ENCODE peak calls at places on chromosomes 5 and 9, in ten cellular contexts. One of them, this sample, is unnamed.

GRCh38 chr9:98034593-98035546 is 21.7 kb upstream of the NANS start:
- DNase-seq in stimulated activated naive CD8-positive, alpha-beta T cell treated with anti-CD3 and anti-CD28 coated beads, Interleukin-15, Interleukin-2, amounts not matched to agents 100 U/mL and 50 U/mL, for 24 hours: peak; percentile 94
- DNase-seq in NCI-H2081: peak; percentile 67
- DNase-seq in activated T-cell treated with anti-CD3 and anti-CD28 coated beads, Interleukin-2, amount 50 U/mL, for 72 hours: peak; percentile 91
- DNase-seq in activated effector memory CD4-positive, alpha-beta T cell treated with anti-CD3 and anti-CD28 coated beads, Interleukin-2, amount 50 U/mL, for 16 hours: peak; percentile 95
- DNase-seq in A549: peak; percentile 84
- DNase-seq in ELR: peak; percentile 83
- DNase-seq in aorta: peak; percentile 92
- DNase-seq in naive thymus-derived CD8-positive, alpha-beta T cell: peak; percentile 76
- DNase-seq in gastrocnemius medialis: peak; percentile 69
- DNase-seq in this sample: no peak

GRCh38 chr5:96431376-96432244 is 1.4 kb downstream of the PCSK1 start:
- DNase-seq in aorta: peak; percentile 82
- DNase-seq in NCI-H2081: peak; percentile 65
- DNase-seq in activated effector memory CD4-positive, alpha-beta T cell treated with anti-CD3 and anti-CD28 coated beads, Interleukin-2, amount 50 U/mL, for 16 hours: no peak
- DNase-seq in activated T-cell treated with anti-CD3 and anti-CD28 coated beads, Interleukin-2, amount 50 U/mL, for 72 hours: peak; percentile 7
- DNase-seq in A549: no peak
- DNase-seq in naive thymus-derived CD8-positive, alpha-beta T cell: no peak
- DNase-seq in gastrocnemius medialis: no peak
- DNase-seq in ELR: peak; percentile 57
- DNase-seq in stimulated activated naive CD8-positive, alpha-beta T cell treated with anti-CD3 and anti-CD28 coated beads, Interleukin-15, Interleukin-2, amounts not matched to agents 100 U/mL and 50 U/mL, for 24 hours: peak; percentile 44
- DNase-seq in this sample: no peak

GRCh38 chr5:92916036-92916435 is 665.0 kb downstream of the NR2F1-AS1 start:
- DNase-seq in activated T-cell treated with anti-CD3 and anti-CD28 coated beads, Interleukin-2, amount 50 U/mL, for 72 hours: no peak
- DNase-seq in aorta: no peak
- DNase-seq in ELR: peak; percentile 51
- DNase-seq in NCI-H2081: no peak
- DNase-seq in stimulated activated naive CD8-positive, alpha-beta T cell treated with anti-CD3 and anti-CD28 coated beads, Interleukin-15, Interleukin-2, amounts not matched to agents 100 U/mL and 50 U/mL, for 24 hours: no peak
- DNase-seq in gastrocnemius medialis: no peak
- DNase-seq in activated effector memory CD4-positive, alpha-beta T cell treated with anti-CD3 and anti-CD28 coated beads, Interleukin-2, amount 50 U/mL, for 16 hours: no peak
- DNase-seq in A549: no peak
- DNase-seq in naive thymus-derived CD8-positive, alpha-beta T cell: no peak
- DNase-seq in this sample: no peak

GRCh38 chr5:56987171-56987570 is 35.2 kb upstream of the MIER3 start:
- DNase-seq in activated T-cell treated with anti-CD3 and anti-CD28 coated beads, Interleukin-2, amount 50 U/mL, for 72 hours: no peak
- DNase-seq in stimulated activated naive CD8-positive, alpha-beta T cell treated with anti-CD3 and anti-CD28 coated beads, Interleukin-15, Interleukin-2, amounts not matched to agents 100 U/mL and 50 U/mL, for 24 hours: no peak
- DNase-seq in naive thymus-derived CD8-positive, alpha-beta T cell: no peak
- DNase-seq in gastrocnemius medialis: no peak
- DNase-seq in ELR: no peak
- DNase-seq in aorta: no peak
- DNase-seq in A549: no peak
- DNase-seq in activated effector memory CD4-positive, alpha-beta T cell treated with anti-CD3 and anti-CD28 coated beads, Interleukin-2, amount 50 U/mL, for 16 hours: no peak
- DNase-seq in NCI-H2081: no peak
- DNase-seq in this sample: no peak

GRCh38 chr5:56668996-56669395 is 146.4 kb upstream of the MAP3K1 start:
- DNase-seq in A549: no peak
- DNase-seq in stimulated activated naive CD8-positive, alpha-beta T cell treated with anti-CD3 and anti-CD28 coated beads, Interleukin-15, Interleukin-2, amounts not matched to agents 100 U/mL and 50 U/mL, for 24 hours: no peak
- DNase-seq in aorta: no peak
- DNase-seq in gastrocnemius medialis: no peak
- DNase-seq in activated effector memory CD4-positive, alpha-beta T cell treated with anti-CD3 and anti-CD28 coated beads, Interleukin-2, amount 50 U/mL, for 16 hours: no peak
- DNase-seq in ELR: no peak
- DNase-seq in naive thymus-derived CD8-positive, alpha-beta T cell: no peak
- DNase-seq in activated T-cell treated with anti-CD3 and anti-CD28 coated beads, Interleukin-2, amount 50 U/mL, for 72 hours: no peak
- DNase-seq in NCI-H2081: no peak
- DNase-seq in this sample: no peak

GRCh38 chr5:82159014-82159413 is 119.1 kb downstream of the RPS23 start:
- DNase-seq in activated T-cell treated with anti-CD3 and anti-CD28 coated beads, Interleukin-2, amount 50 U/mL, for 72 hours: no peak
- DNase-seq in aorta: no peak
- DNase-seq in naive thymus-derived CD8-positive, alpha-beta T cell: no peak
- DNase-seq in stimulated activated naive CD8-positive, alpha-beta T cell treated with anti-CD3 and anti-CD28 coated beads, Interleukin-15, Interleukin-2, amounts not matched to agents 100 U/mL and 50 U/mL, for 24 hours: no peak
- DNase-seq in gastrocnemius medialis: no peak
- DNase-seq in activated effector memory CD4-positive, alpha-beta T cell treated with anti-CD3 and anti-CD28 coated beads, Interleukin-2, amount 50 U/mL, for 16 hours: no peak
- DNase-seq in ELR: peak; percentile 90
- DNase-seq in A549: peak; percentile 18
- DNase-seq in NCI-H2081: no peak
- DNase-seq in this sample: no peak

GRCh38 chr9:115237383-115238087 is 119.6 kb upstream of the TNC start:
- DNase-seq in stimulated activated naive CD8-positive, alpha-beta T cell treated with anti-CD3 and anti-CD28 coated beads, Interleukin-15, Interleukin-2, amounts not matched to agents 100 U/mL and 50 U/mL, for 24 hours: no peak
- DNase-seq in gastrocnemius medialis: no peak
- DNase-seq in ELR: no peak
- DNase-seq in aorta: peak; percentile 81
- DNase-seq in activated T-cell treated with anti-CD3 and anti-CD28 coated beads, Interleukin-2, amount 50 U/mL, for 72 hours: no peak
- DNase-seq in naive thymus-derived CD8-positive, alpha-beta T cell: no peak
- DNase-seq in NCI-H2081: no peak
- DNase-seq in A549: no peak
- DNase-seq in activated effector memory CD4-positive, alpha-beta T cell treated with anti-CD3 and anti-CD28 coated beads, Interleukin-2, amount 50 U/mL, for 16 hours: no peak
- DNase-seq in this sample: no peak

GRCh38 chr9:127903557-127904475 is 4.4 kb upstream of the ST6GALNAC6 start:
- DNase-seq in aorta: peak; percentile 92
- DNase-seq in activated effector memory CD4-positive, alpha-beta T cell treated with anti-CD3 and anti-CD28 coated beads, Interleukin-2, amount 50 U/mL, for 16 hours: peak; percentile 88
- DNase-seq in NCI-H2081: no peak
- DNase-seq in gastrocnemius medialis: no peak
- DNase-seq in ELR: no peak
- DNase-seq in stimulated activated naive CD8-positive, alpha-beta T cell treated with anti-CD3 and anti-CD28 coated beads, Interleukin-15, Interleukin-2, amounts not matched to agents 100 U/mL and 50 U/mL, for 24 hours: peak; percentile 96
- DNase-seq in naive thymus-derived CD8-positive, alpha-beta T cell: peak; percentile 39
- DNase-seq in A549: no peak
- DNase-seq in activated T-cell treated with anti-CD3 and anti-CD28 coated beads, Interleukin-2, amount 50 U/mL, for 72 hours: peak; percentile 88
- DNase-seq in this sample: no peak

GRCh38 chr5:134738963-134739661 is 764 bp downstream of the CAMLG start:
- DNase-seq in activated T-cell treated with anti-CD3 and anti-CD28 coated beads, Interleukin-2, amount 50 U/mL, for 72 hours: peak; percentile 17
- DNase-seq in ELR: peak; percentile 71
- DNase-seq in A549: peak; percentile 64
- DNase-seq in naive thymus-derived CD8-positive, alpha-beta T cell: no peak
- DNase-seq in aorta: no peak
- DNase-seq in activated effector memory CD4-positive, alpha-beta T cell treated with anti-CD3 and anti-CD28 coated beads, Interleukin-2, amount 50 U/mL, for 16 hours: peak; percentile 66
- DNase-seq in stimulated activated naive CD8-positive, alpha-beta T cell treated with anti-CD3 and anti-CD28 coated beads, Interleukin-15, Interleukin-2, amounts not matched to agents 100 U/mL and 50 U/mL, for 24 hours: peak; percentile 21
- DNase-seq in NCI-H2081: peak; percentile 38
- DNase-seq in gastrocnemius medialis: no peak
- DNase-seq in this sample: no peak

GRCh38 chr5:1479066-1479465 is 33.8 kb upstream of the SLC6A3 start:
- DNase-seq in activated T-cell treated with anti-CD3 and anti-CD28 coated beads, Interleukin-2, amount 50 U/mL, for 72 hours: no peak
- DNase-seq in ELR: no peak
- DNase-seq in A549: no peak
- DNase-seq in activated effector memory CD4-positive, alpha-beta T cell treated with anti-CD3 and anti-CD28 coated beads, Interleukin-2, amount 50 U/mL, for 16 hours: no peak
- DNase-seq in naive thymus-derived CD8-positive, alpha-beta T cell: no peak
- DNase-seq in stimulated activated naive CD8-positive, alpha-beta T cell treated with anti-CD3 and anti-CD28 coated beads, Interleukin-15, Interleukin-2, amounts not matched to agents 100 U/mL and 50 U/mL, for 24 hours: no peak
- DNase-seq in gastrocnemius medialis: no peak
- DNase-seq in NCI-H2081: no peak
- DNase-seq in aorta: peak; percentile 38
- DNase-seq in this sample: no peak

GRCh38 chr9:9961487-9961886 is 651.3 kb downstream of the PTPRD start:
- DNase-seq in gastrocnemius medialis: no peak
- DNase-seq in ELR: no peak
- DNase-seq in A549: no peak
- DNase-seq in NCI-H2081: no peak
- DNase-seq in activated T-cell treated with anti-CD3 and anti-CD28 coated beads, Interleukin-2, amount 50 U/mL, for 72 hours: no peak
- DNase-seq in activated effector memory CD4-positive, alpha-beta T cell treated with anti-CD3 and anti-CD28 coated beads, Interleukin-2, amount 50 U/mL, for 16 hours: no peak
- DNase-seq in aorta: no peak
- DNase-seq in stimulated activated naive CD8-positive, alpha-beta T cell treated with anti-CD3 and anti-CD28 coated beads, Interleukin-15, Interleukin-2, amounts not matched to agents 100 U/mL and 50 U/mL, for 24 hours: no peak
- DNase-seq in naive thymus-derived CD8-positive, alpha-beta T cell: no peak
- DNase-seq in this sample: no peak

GRCh38 chr5:154316223-154316967 is 125.9 kb downstream of the GALNT10 start:
- DNase-seq in activated effector memory CD4-positive, alpha-beta T cell treated with anti-CD3 and anti-CD28 coated beads, Interleukin-2, amount 50 U/mL, for 16 hours: no peak
- DNase-seq in activated T-cell treated with anti-CD3 and anti-CD28 coated beads, Interleukin-2, amount 50 U/mL, for 72 hours: no peak
- DNase-seq in naive thymus-derived CD8-positive, alpha-beta T cell: no peak
- DNase-seq in ELR: peak; percentile 5
- DNase-seq in aorta: no peak
- DNase-seq in stimulated activated naive CD8-positive, alpha-beta T cell treated with anti-CD3 and anti-CD28 coated beads, Interleukin-15, Interleukin-2, amounts not matched to agents 100 U/mL and 50 U/mL, for 24 hours: no peak
- DNase-seq in NCI-H2081: no peak
- DNase-seq in gastrocnemius medialis: no peak
- DNase-seq in A549: no peak
- DNase-seq in this sample: no peak

GRCh38 chr9:63816742-63817621 is 1468.0 kb downstream of the FOXD4L5 start:
- DNase-seq in ELR: peak; percentile 88
- DNase-seq in stimulated activated naive CD8-positive, alpha-beta T cell treated with anti-CD3 and anti-CD28 coated beads, Interleukin-15, Interleukin-2, amounts not matched to agents 100 U/mL and 50 U/mL, for 24 hours: peak; percentile 81
- DNase-seq in naive thymus-derived CD8-positive, alpha-beta T cell: peak; percentile 43
- DNase-seq in gastrocnemius medialis: peak; percentile 28
- DNase-seq in activated T-cell treated with anti-CD3 and anti-CD28 coated beads, Interleukin-2, amount 50 U/mL, for 72 hours: peak; percentile 70
- DNase-seq in activated effector memory CD4-positive, alpha-beta T cell treated with anti-CD3 and anti-CD28 coated beads, Interleukin-2, amount 50 U/mL, for 16 hours: peak; percentile 89
- DNase-seq in A549: no peak
- DNase-seq in NCI-H2081: no peak
- DNase-seq in aorta: peak; percentile 93
- DNase-seq in this sample: no peak

GRCh38 chr9:110126986-110127864 is 80.7 kb downstream of the C9orf152 start:
- DNase-seq in gastrocnemius medialis: peak; percentile 5
- DNase-seq in activated T-cell treated with anti-CD3 and anti-CD28 coated beads, Interleukin-2, amount 50 U/mL, for 72 hours: no peak
- DNase-seq in NCI-H2081: no peak
- DNase-seq in aorta: peak; percentile 87
- DNase-seq in naive thymus-derived CD8-positive, alpha-beta T cell: no peak
- DNase-seq in A549: no peak
- DNase-seq in ELR: no peak
- DNase-seq in stimulated activated naive CD8-positive, alpha-beta T cell treated with anti-CD3 and anti-CD28 coated beads, Interleukin-15, Interleukin-2, amounts not matched to agents 100 U/mL and 50 U/mL, for 24 hours: no peak
- DNase-seq in activated effector memory CD4-positive, alpha-beta T cell treated with anti-CD3 and anti-CD28 coated beads, Interleukin-2, amount 50 U/mL, for 16 hours: no peak
- DNase-seq in this sample: no peak

GRCh38 chr9:136366826-136367225 is 3.3 kb upstream of the DNLZ start:
- DNase-seq in gastrocnemius medialis: no peak
- DNase-seq in activated effector memory CD4-positive, alpha-beta T cell treated with anti-CD3 and anti-CD28 coated beads, Interleukin-2, amount 50 U/mL, for 16 hours: no peak
- DNase-seq in stimulated activated naive CD8-positive, alpha-beta T cell treated with anti-CD3 and anti-CD28 coated beads, Interleukin-15, Interleukin-2, amounts not matched to agents 100 U/mL and 50 U/mL, for 24 hours: no peak
- DNase-seq in A549: no peak
- DNase-seq in ELR: no peak
- DNase-seq in naive thymus-derived CD8-positive, alpha-beta T cell: no peak
- DNase-seq in NCI-H2081: no peak
- DNase-seq in activated T-cell treated with anti-CD3 and anti-CD28 coated beads, Interleukin-2, amount 50 U/mL, for 72 hours: no peak
- DNase-seq in aorta: no peak
- DNase-seq in this sample: no peak

GRCh38 chr5:38932854-38933408 is 87.1 kb downstream of the OSMR start:
- DNase-seq in NCI-H2081: no peak
- DNase-seq in gastrocnemius medialis: no peak
- DNase-seq in activated T-cell treated with anti-CD3 and anti-CD28 coated beads, Interleukin-2, amount 50 U/mL, for 72 hours: no peak
- DNase-seq in activated effector memory CD4-positive, alpha-beta T cell treated with anti-CD3 and anti-CD28 coated beads, Interleukin-2, amount 50 U/mL, for 16 hours: no peak
- DNase-seq in naive thymus-derived CD8-positive, alpha-beta T cell: no peak
- DNase-seq in ELR: no peak
- DNase-seq in A549: no peak
- DNase-seq in aorta: no peak
- DNase-seq in stimulated activated naive CD8-positive, alpha-beta T cell treated with anti-CD3 and anti-CD28 coated beads, Interleukin-15, Interleukin-2, amounts not matched to agents 100 U/mL and 50 U/mL, for 24 hours: no peak
- DNase-seq in this sample: no peak

GRCh38 chr9:95018099-95018927 is 291.8 kb downstream of the AOPEP start:
- DNase-seq in aorta: peak; percentile 80
- DNase-seq in A549: peak; percentile 65
- DNase-seq in gastrocnemius medialis: peak; percentile 38
- DNase-seq in activated effector memory CD4-positive, alpha-beta T cell treated with anti-CD3 and anti-CD28 coated beads, Interleukin-2, amount 50 U/mL, for 16 hours: no peak
- DNase-seq in NCI-H2081: no peak
- DNase-seq in activated T-cell treated with anti-CD3 and anti-CD28 coated beads, Interleukin-2, amount 50 U/mL, for 72 hours: peak; percentile 15
- DNase-seq in ELR: peak; percentile 97
- DNase-seq in stimulated activated naive CD8-positive, alpha-beta T cell treated with anti-CD3 and anti-CD28 coated beads, Interleukin-15, Interleukin-2, amounts not matched to agents 100 U/mL and 50 U/mL, for 24 hours: peak; percentile 23
- DNase-seq in naive thymus-derived CD8-positive, alpha-beta T cell: no peak
- DNase-seq in this sample: peak; percentile 75

GRCh38 chr9:83639266-83639665 is 16.3 kb downstream of the IDNK start:
- DNase-seq in gastrocnemius medialis: no peak
- DNase-seq in A549: no peak
- DNase-seq in activated T-cell treated with anti-CD3 and anti-CD28 coated beads, Interleukin-2, amount 50 U/mL, for 72 hours: no peak
- DNase-seq in ELR: no peak
- DNase-seq in aorta: no peak
- DNase-seq in stimulated activated naive CD8-positive, alpha-beta T cell treated with anti-CD3 and anti-CD28 coated beads, Interleukin-15, Interleukin-2, amounts not matched to agents 100 U/mL and 50 U/mL, for 24 hours: no peak
- DNase-seq in activated effector memory CD4-positive, alpha-beta T cell treated with anti-CD3 and anti-CD28 coated beads, Interleukin-2, amount 50 U/mL, for 16 hours: no peak
- DNase-seq in NCI-H2081: no peak
- DNase-seq in naive thymus-derived CD8-positive, alpha-beta T cell: no peak
- DNase-seq in this sample: no peak

GRCh38 chr5:143865421-143865820 is 53.5 kb downstream of the HMHB1 start:
- DNase-seq in stimulated activated naive CD8-positive, alpha-beta T cell treated with anti-CD3 and anti-CD28 coated beads, Interleukin-15, Interleukin-2, amounts not matched to agents 100 U/mL and 50 U/mL, for 24 hours: no peak
- DNase-seq in activated T-cell treated with anti-CD3 and anti-CD28 coated beads, Interleukin-2, amount 50 U/mL, for 72 hours: no peak
- DNase-seq in NCI-H2081: no peak
- DNase-seq in naive thymus-derived CD8-positive, alpha-beta T cell: no peak
- DNase-seq in aorta: no peak
- DNase-seq in activated effector memory CD4-positive, alpha-beta T cell treated with anti-CD3 and anti-CD28 coated beads, Interleukin-2, amount 50 U/mL, for 16 hours: no peak
- DNase-seq in gastrocnemius medialis: peak; percentile 44
- DNase-seq in A549: no peak
- DNase-seq in ELR: no peak
- DNase-seq in this sample: no peak

GRCh38 chr5:143045062-143045461 is 274.9 kb downstream of the ARHGAP26 start:
- DNase-seq in activated effector memory CD4-positive, alpha-beta T cell treated with anti-CD3 and anti-CD28 coated beads, Interleukin-2, amount 50 U/mL, for 16 hours: no peak
- DNase-seq in naive thymus-derived CD8-positive, alpha-beta T cell: no peak
- DNase-seq in stimulated activated naive CD8-positive, alpha-beta T cell treated with anti-CD3 and anti-CD28 coated beads, Interleukin-15, Interleukin-2, amounts not matched to agents 100 U/mL and 50 U/mL, for 24 hours: no peak
- DNase-seq in A549: no peak
- DNase-seq in aorta: no peak
- DNase-seq in ELR: no peak
- DNase-seq in activated T-cell treated with anti-CD3 and anti-CD28 coated beads, Interleukin-2, amount 50 U/mL, for 72 hours: no peak
- DNase-seq in gastrocnemius medialis: no peak
- DNase-seq in NCI-H2081: no peak
- DNase-seq in this sample: no peak

GRCh38 chr9:98807070-98807810 is at the start of gene GALNT12:
- DNase-seq in naive thymus-derived CD8-positive, alpha-beta T cell: peak; percentile 55
- DNase-seq in NCI-H2081: peak; percentile 40
- DNase-seq in gastrocnemius medialis: no peak
- DNase-seq in A549: peak; percentile 52
- DNase-seq in aorta: no peak
- DNase-seq in ELR: peak; percentile 53
- DNase-seq in activated effector memory CD4-positive, alpha-beta T cell treated with anti-CD3 and anti-CD28 coated beads, Interleukin-2, amount 50 U/mL, for 16 hours: peak; percentile 81
- DNase-seq in activated T-cell treated with anti-CD3 and anti-CD28 coated beads, Interleukin-2, amount 50 U/mL, for 72 hours: peak; percentile 63
- DNase-seq in stimulated activated naive CD8-positive, alpha-beta T cell treated with anti-CD3 and anti-CD28 coated beads, Interleukin-15, Interleukin-2, amounts not matched to agents 100 U/mL and 50 U/mL, for 24 hours: peak; percentile 67
- DNase-seq in this sample: no peak

GRCh38 chr9:98709968-98710965 is 1.5 kb upstream of the GABBR2 start:
- DNase-seq in gastrocnemius medialis: no peak
- DNase-seq in activated T-cell treated with anti-CD3 and anti-CD28 coated beads, Interleukin-2, amount 50 U/mL, for 72 hours: no peak
- DNase-seq in activated effector memory CD4-positive, alpha-beta T cell treated with anti-CD3 and anti-CD28 coated beads, Interleukin-2, amount 50 U/mL, for 16 hours: no peak
- DNase-seq in aorta: no peak
- DNase-seq in stimulated activated naive CD8-positive, alpha-beta T cell treated with anti-CD3 and anti-CD28 coated beads, Interleukin-15, Interleukin-2, amounts not matched to agents 100 U/mL and 50 U/mL, for 24 hours: no peak
- DNase-seq in ELR: peak; percentile 57
- DNase-seq in naive thymus-derived CD8-positive, alpha-beta T cell: no peak
- DNase-seq in NCI-H2081: no peak
- DNase-seq in A549: no peak
- DNase-seq in this sample: no peak

GRCh38 chr5:3432135-3432534 is 163.5 kb upstream of the IRX1 start:
- DNase-seq in A549: no peak
- DNase-seq in gastrocnemius medialis: no peak
- DNase-seq in stimulated activated naive CD8-positive, alpha-beta T cell treated with anti-CD3 and anti-CD28 coated beads, Interleukin-15, Interleukin-2, amounts not matched to agents 100 U/mL and 50 U/mL, for 24 hours: no peak
- DNase-seq in NCI-H2081: no peak
- DNase-seq in activated T-cell treated with anti-CD3 and anti-CD28 coated beads, Interleukin-2, amount 50 U/mL, for 72 hours: no peak
- DNase-seq in aorta: no peak
- DNase-seq in naive thymus-derived CD8-positive, alpha-beta T cell: no peak
- DNase-seq in activated effector memory CD4-positive, alpha-beta T cell treated with anti-CD3 and anti-CD28 coated beads, Interleukin-2, amount 50 U/mL, for 16 hours: no peak
- DNase-seq in ELR: no peak
- DNase-seq in this sample: no peak

GRCh38 chr5:119339965-119340364 is 15.9 kb upstream of the TNFAIP8 start:
- DNase-seq in ELR: no peak
- DNase-seq in NCI-H2081: no peak
- DNase-seq in activated T-cell treated with anti-CD3 and anti-CD28 coated beads, Interleukin-2, amount 50 U/mL, for 72 hours: no peak
- DNase-seq in aorta: no peak
- DNase-seq in stimulated activated naive CD8-positive, alpha-beta T cell treated with anti-CD3 and anti-CD28 coated beads, Interleukin-15, Interleukin-2, amounts not matched to agents 100 U/mL and 50 U/mL, for 24 hours: no peak
- DNase-seq in gastrocnemius medialis: no peak
- DNase-seq in naive thymus-derived CD8-positive, alpha-beta T cell: no peak
- DNase-seq in A549: no peak
- DNase-seq in activated effector memory CD4-positive, alpha-beta T cell treated with anti-CD3 and anti-CD28 coated beads, Interleukin-2, amount 50 U/mL, for 16 hours: no peak
- DNase-seq in this sample: no peak

GRCh38 chr5:103428411-103428871 is 134.1 kb downstream of the NUDT12 start:
- DNase-seq in activated T-cell treated with anti-CD3 and anti-CD28 coated beads, Interleukin-2, amount 50 U/mL, for 72 hours: no peak
- DNase-seq in aorta: no peak
- DNase-seq in A549: no peak
- DNase-seq in activated effector memory CD4-positive, alpha-beta T cell treated with anti-CD3 and anti-CD28 coated beads, Interleukin-2, amount 50 U/mL, for 16 hours: no peak
- DNase-seq in gastrocnemius medialis: no peak
- DNase-seq in stimulated activated naive CD8-positive, alpha-beta T cell treated with anti-CD3 and anti-CD28 coated beads, Interleukin-15, Interleukin-2, amounts not matched to agents 100 U/mL and 50 U/mL, for 24 hours: no peak
- DNase-seq in naive thymus-derived CD8-positive, alpha-beta T cell: no peak
- DNase-seq in ELR: peak; percentile 71
- DNase-seq in NCI-H2081: peak; percentile 77
- DNase-seq in this sample: no peak

GRCh38 chr5:43020294-43020711 is 19.8 kb downstream of the ANXA2R start:
- DNase-seq in ELR: peak; percentile 56
- DNase-seq in A549: no peak
- DNase-seq in naive thymus-derived CD8-positive, alpha-beta T cell: no peak
- DNase-seq in stimulated activated naive CD8-positive, alpha-beta T cell treated with anti-CD3 and anti-CD28 coated beads, Interleukin-15, Interleukin-2, amounts not matched to agents 100 U/mL and 50 U/mL, for 24 hours: peak; percentile 45
- DNase-seq in aorta: no peak
- DNase-seq in activated T-cell treated with anti-CD3 and anti-CD28 coated beads, Interleukin-2, amount 50 U/mL, for 72 hours: peak; percentile 40
- DNase-seq in activated effector memory CD4-positive, alpha-beta T cell treated with anti-CD3 and anti-CD28 coated beads, Interleukin-2, amount 50 U/mL, for 16 hours: peak; percentile 77
- DNase-seq in gastrocnemius medialis: no peak
- DNase-seq in NCI-H2081: peak; percentile 84
- DNase-seq in this sample: no peak

GRCh38 chr9:136016882-136017812 is 56.0 kb upstream of the UBAC1 start:
- DNase-seq in NCI-H2081: no peak
- DNase-seq in ELR: no peak
- DNase-seq in aorta: no peak
- DNase-seq in gastrocnemius medialis: no peak
- DNase-seq in stimulated activated naive CD8-positive, alpha-beta T cell treated with anti-CD3 and anti-CD28 coated beads, Interleukin-15, Interleukin-2, amounts not matched to agents 100 U/mL and 50 U/mL, for 24 hours: no peak
- DNase-seq in activated T-cell treated with anti-CD3 and anti-CD28 coated beads, Interleukin-2, amount 50 U/mL, for 72 hours: no peak
- DNase-seq in activated effector memory CD4-positive, alpha-beta T cell treated with anti-CD3 and anti-CD28 coated beads, Interleukin-2, amount 50 U/mL, for 16 hours: peak; percentile 60
- DNase-seq in A549: no peak
- DNase-seq in naive thymus-derived CD8-positive, alpha-beta T cell: no peak
- DNase-seq in this sample: no peak

GRCh38 chr5:165627548-165628170 is 2122.2 kb downstream of the MAT2B start:
- DNase-seq in gastrocnemius medialis: no peak
- DNase-seq in activated T-cell treated with anti-CD3 and anti-CD28 coated beads, Interleukin-2, amount 50 U/mL, for 72 hours: no peak
- DNase-seq in A549: no peak
- DNase-seq in naive thymus-derived CD8-positive, alpha-beta T cell: no peak
- DNase-seq in aorta: no peak
- DNase-seq in NCI-H2081: no peak
- DNase-seq in ELR: no peak
- DNase-seq in activated effector memory CD4-positive, alpha-beta T cell treated with anti-CD3 and anti-CD28 coated beads, Interleukin-2, amount 50 U/mL, for 16 hours: no peak
- DNase-seq in stimulated activated naive CD8-positive, alpha-beta T cell treated with anti-CD3 and anti-CD28 coated beads, Interleukin-15, Interleukin-2, amounts not matched to agents 100 U/mL and 50 U/mL, for 24 hours: no peak
- DNase-seq in this sample: no peak